ENCODE peak calls at places on chromosomes 6 and 20, in six cellular contexts. F is T follicular helper cell; L is neuronal stem cell; Q is MV-4-11; N is CD4-positive, CD25-positive, alpha-beta regulatory T cell; R is putamen. G is an unnamed sample.

GRCh38 chr6:9236443-9236842 is 801.1 kb upstream of the SLC35B3 start:
- DNase-seq in F (no peak), L (no peak), Q (no peak), N (no peak), R (no peak), G (no peak)

GRCh38 chr6:151036869-151037680 is 171.6 kb downstream of the MTHFD1L start:
- DNase-seq in F (no peak), L (no peak), Q (peak), N (no peak), R (no peak), G (no peak)

GRCh38 chr20:37538003-37538402 is 10.3 kb upstream of the BLCAP start:
- DNase-seq in F (no peak), L (no peak), Q (peak), N (no peak), R (no peak), G (no peak)

GRCh38 chr6:92459606-92460005 is 959.8 kb downstream of the EPHA7 start:
- DNase-seq in F (no peak), L (no peak), Q (no peak), N (no peak), R (no peak), G (no peak)

GRCh38 chr20:21395666-21396044 is 1.7 kb downstream of the NKX2-4 start:
- DNase-seq in F (peak), L (no peak), Q (no peak), N (peak), R (no peak), G (no peak)

GRCh38 chr6:170553686-170554085 is 483 bp upstream of the TBP start:
- DNase-seq in F (peak), L (no peak), Q (peak), N (no peak), R (no peak), G (no peak)

GRCh38 chr20:62876826-62877728 is 15.5 kb upstream of the TCFL5 start:
- DNase-seq in F (no peak), L (no peak), Q (no peak), N (no peak), R (no peak), G (no peak)

GRCh38 chr6:97669191-97669651 is 386.2 kb upstream of the MMS22L start:
- DNase-seq in F (no peak), L (peak), Q (peak), N (no peak), R (peak), G (peak)

GRCh38 chr20:25867776-25868649 is 171.4 kb upstream of the ZNF337 start:
- DNase-seq in F (peak), L (no peak), Q (no peak), N (peak), R (peak), G (peak)

GRCh38 chr6:163485388-163485851 is 70.9 kb downstream of the QKI start:
- DNase-seq in F (no peak), L (no peak), Q (peak), N (no peak), R (no peak), G (no peak)

GRCh38 chr20:59063358-59064213 is 21.0 kb upstream of the PRELID3B start:
- DNase-seq in F (no peak), L (peak), Q (no peak), N (no peak), R (no peak), G (no peak)

GRCh38 chr6:170066679-170067078 is 224.2 kb downstream of the DLL1 start:
- DNase-seq in F (no peak), L (no peak), Q (no peak), N (no peak), R (no peak), G (no peak)

GRCh38 chr6:134740473-134741192 is 209.3 kb downstream of the ALDH8A1 start:
- DNase-seq in F (no peak), L (no peak), Q (no peak), N (no peak), R (no peak), G (no peak)

GRCh38 chr6:120005292-120005976 is 655.9 kb upstream of the MAN1A1 start:
- DNase-seq in F (no peak), L (no peak), Q (no peak), N (no peak), R (no peak), G (no peak)

GRCh38 chr20:36463212-36464061 is 77.9 kb upstream of the MYL9 start:
- DNase-seq in F (no peak), L (no peak), Q (no peak), N (no peak), R (no peak), G (no peak)

GRCh38 chr20:39874049-39874893 is 814.8 kb downstream of the MAFB start:
- DNase-seq in F (no peak), L (peak), Q (peak), N (peak), R (peak), G (peak)

GRCh38 chr6:163249651-163250101 is 164.8 kb upstream of the QKI start:
- DNase-seq in F (no peak), L (no peak), Q (peak), N (peak), R (peak), G (peak)

GRCh38 chr6:167832497-167833395 is 6.0 kb downstream of the AFDN start:
- DNase-seq in F (no peak), L (no peak), Q (peak), N (no peak), R (no peak), G (no peak)

GRCh38 chr6:53241936-53242335 is 93.3 kb upstream of the GCM1 start:
- DNase-seq in F (no peak), L (no peak), Q (peak), N (no peak), R (no peak), G (peak)

GRCh38 chr6:80618953-80619352 is 512.5 kb downstream of the BCKDHB start:
- DNase-seq in F (no peak), L (no peak), Q (no peak), N (no peak), R (no peak), G (no peak)

GRCh38 chr6:131819507-131820228 is 11.8 kb downstream of the ENPP1 start:
- DNase-seq in F (no peak), L (no peak), Q (no peak), N (no peak), R (no peak), G (no peak)

GRCh38 chr6:83270971-83271714 is 78.0 kb downstream of the RWDD2A start:
- DNase-seq in F (no peak), L (no peak), Q (no peak), N (no peak), R (no peak), G (no peak)

GRCh38 chr6:142907017-142907470 is 37.9 kb downstream of the HIVEP2 start:
- DNase-seq in F (no peak), L (no peak), Q (no peak), N (peak), R (no peak), G (no peak)

GRCh38 chr6:20540683-20541082 is 6.4 kb downstream of the CDKAL1 start:
- DNase-seq in F (no peak), L (no peak), Q (peak), N (no peak), R (no peak), G (no peak)

GRCh38 chr6:133757330-133757729 is 131.6 kb upstream of the TCF21 start:
- DNase-seq in F (no peak), L (no peak), Q (no peak), N (no peak), R (no peak), G (no peak)

GRCh38 chr20:62815066-62815991 is 1.5 kb upstream of the COL9A3 start:
- DNase-seq in F (no peak), L (no peak), Q (no peak), N (no peak), R (no peak), G (no peak)

GRCh38 chr6:112795316-112795715 is 448.2 kb downstream of the RFPL4B start:
- DNase-seq in F (no peak), L (no peak), Q (no peak), N (no peak), R (no peak), G (no peak)

GRCh38 chr20:34190679-34191090 is 50.5 kb upstream of the ASIP start:
- DNase-seq in F (no peak), L (peak), Q (peak), N (peak), R (peak), G (peak)